ENCODE peak calls at places on chromosome 19, in four cellular contexts. Q is suprapubic skin, B is heart left ventricle, E is mucosa of descending colon. S is an unnamed sample. For H3K4me1, the result is how much of the 10 kb centered on the place peaks cover.

GRCh38 chr19:29623726-29624488 is 17.8 kb downstream of the POP4 start:
- DNase-seq in Q (no peak), E (peak), B (no peak), S (no peak)

GRCh38 chr19:5451494-5451893 is 3.7 kb upstream of the ZNRF4 start:
- DNase-seq in Q (no peak), E (no peak), B (no peak), S (no peak)

GRCh38 chr19:16001481-16002312 is 52.9 kb downstream of the OR10H4 start:
- DNase-seq in E (no peak), Q (no peak), B (no peak), S (no peak)

GRCh38 chr19:45074744-45075143 is 1.5 kb downstream of the ZNF296 start:
- DNase-seq in Q (no peak), E (no peak), B (no peak), S (no peak)

GRCh38 chr19:48541813-48542212 is 10.2 kb upstream of the SULT2B1 start:
- DNase-seq in Q (no peak), B (no peak), E (no peak), S (no peak)

GRCh38 chr19:10639836-10640235 is 14.3 kb upstream of the ILF3 start:
- DNase-seq in E (no peak), B (no peak), Q (no peak), S (no peak)

GRCh38 chr19:46371371-46371901 is 24.5 kb downstream of the PPP5C start:
- DNase-seq in Q (peak), B (no peak), E (no peak), S (no peak)

GRCh38 chr19:4633140-4633967 is 6.0 kb upstream of the TNFAIP8L1 start:
- DNase-seq in Q (no peak), B (peak), E (peak), S (no peak)

GRCh38 chr19:49217382-49217781 is 59.8 kb downstream of the TRPM4 start:
- DNase-seq in Q (no peak), B (peak), E (no peak), S (no peak)

GRCh38 chr19:34317311-34317927 is 47.6 kb upstream of the GPI start:
- DNase-seq in B (peak), E (no peak), Q (no peak), S (no peak)

GRCh38 chr19:6062961-6063575 is 47.2 kb downstream of the RFX2 start:
- DNase-seq in Q (peak), B (no peak), E (no peak), S (no peak)

GRCh38 chr19:55690109-55690768 is 15.2 kb downstream of the EPN1 start:
- DNase-seq in B (no peak), E (peak), Q (no peak), S (no peak)

GRCh38 chr19:18219911-18220631 is 6.2 kb downstream of the PDE4C start:
- DNase-seq in B (no peak), E (no peak), Q (no peak), S (no peak)
- H3K4me3 ChIP-seq in B (no peak), E (no peak), Q (no peak), S (no peak)

GRCh38 chr19:35718345-35719041 is 690 bp downstream of the KMT2B start:
- DNase-seq in B (no peak), Q (peak), E (peak), S (no peak)
- H3K4me1 ChIP-seq in B (under half), Q (under half), E (under half), S (under half)

GRCh38 chr19:54316746-54317107 is 3.8 kb upstream of the LILRA5 start:
- DNase-seq in E (no peak), Q (peak), B (no peak), S (no peak)
- H3K4me3 ChIP-seq in E (no peak), Q (no peak), B (no peak), S (no peak)

GRCh38 chr19:1340681-1341469 is 42.8 kb upstream of the NDUFS7 start:
- DNase-seq in E (no peak), Q (no peak), B (no peak), S (no peak)

DNA sequence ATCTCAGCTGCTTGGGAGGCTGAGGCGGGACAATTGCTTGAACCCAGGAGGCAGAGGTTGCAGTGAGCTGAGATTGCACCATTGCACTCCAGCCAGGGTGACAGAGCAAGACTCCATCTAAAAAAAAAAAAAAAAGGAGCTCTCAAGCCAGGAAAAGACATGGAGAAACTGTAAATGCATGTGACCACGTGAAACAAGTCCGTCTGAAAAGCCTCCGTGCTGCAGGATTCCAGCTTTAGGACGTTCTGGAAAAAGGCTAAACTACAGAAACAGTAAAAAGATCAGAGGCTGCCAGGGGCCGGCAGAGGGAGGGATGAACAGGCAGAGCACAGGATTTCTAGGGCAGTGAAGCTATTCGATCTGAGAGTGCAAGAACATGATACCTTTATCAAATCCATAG is 40.7 kb upstream of the NDUFS7 start:
- DNase-seq in B (no peak), E (no peak), Q (no peak), S (no peak)
- H3K4me1 ChIP-seq in B (under half), E (under half), Q (under half), S (under half)

DNA sequence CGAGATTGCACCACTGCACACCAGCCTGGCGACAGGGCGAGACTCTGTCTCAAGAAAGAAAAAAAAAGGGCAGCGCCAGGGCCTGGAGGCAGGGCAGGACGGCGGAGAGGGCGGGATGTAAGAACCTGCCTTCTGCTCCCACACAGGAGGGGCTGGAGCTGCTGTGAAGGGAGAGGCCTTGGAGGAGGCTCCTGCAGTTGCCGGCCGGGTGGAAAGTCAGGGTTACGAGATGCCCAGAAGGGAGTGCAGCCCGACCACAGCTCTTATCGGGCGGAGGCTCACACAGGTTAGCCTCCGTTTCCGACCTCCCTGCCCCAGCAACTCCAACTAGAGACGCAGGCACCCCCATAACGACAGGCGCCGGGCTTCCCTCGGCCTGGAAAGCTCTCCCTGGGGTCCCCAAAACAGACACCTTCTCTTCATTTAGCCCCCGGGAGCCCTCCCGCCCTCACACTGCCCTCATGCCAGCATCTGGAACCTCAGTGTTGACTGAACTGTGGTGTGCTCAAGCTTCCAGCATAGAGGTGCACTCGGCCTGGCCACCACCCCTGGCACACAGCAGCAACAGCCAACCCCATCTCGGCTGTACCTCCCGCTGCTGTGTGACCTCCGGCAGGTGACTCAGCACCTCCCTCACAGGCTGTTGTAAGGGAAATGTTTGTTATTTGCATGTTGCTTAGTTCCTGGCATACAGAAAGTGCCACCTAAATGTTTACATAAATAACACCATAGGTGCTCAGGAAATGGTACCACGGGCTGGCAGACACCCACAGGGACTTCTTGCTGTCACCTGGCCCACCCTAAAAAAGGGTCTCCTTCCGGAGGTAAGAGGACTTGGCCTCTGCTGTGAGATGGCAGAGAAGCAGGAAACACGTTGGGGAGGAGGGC is 1.3 kb downstream of the PLPP2 start:
- DNase-seq in B (no peak), Q (no peak), E (peak), S (no peak)
- H3K4me3 ChIP-seq in B (no peak), Q (peak), E (peak), S (no peak)

DNA sequence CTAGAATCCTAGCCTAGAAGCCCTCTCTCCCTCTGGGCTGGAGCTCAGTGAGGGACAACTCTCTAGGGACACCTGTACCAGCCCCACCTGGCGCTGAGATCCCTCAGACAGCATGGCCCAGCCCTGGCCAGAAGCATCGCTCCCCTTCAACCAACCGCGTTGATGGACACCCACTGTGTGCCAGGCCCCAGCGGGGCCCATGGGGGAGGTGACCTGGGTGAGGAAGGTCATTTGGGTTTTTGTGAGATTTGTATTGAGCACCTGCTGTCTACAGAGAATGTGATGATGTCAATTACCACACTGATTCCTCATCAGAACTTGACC is 9.2 kb upstream of the ARRDC2 start:
- DNase-seq in E (no peak), B (no peak), Q (no peak), S (no peak)
- H3K4me1 ChIP-seq in E (under half), B (under half), Q (under half), S (under half)

GRCh38 chr19:8528500-8528899 is 14.5 kb upstream of the ZNF414 start:
- DNase-seq in E (no peak), B (no peak), Q (no peak), S (no peak)

GRCh38 chr19:8530061-8530679 is 16.2 kb upstream of the ZNF414 start:
- DNase-seq in Q (no peak), E (no peak), B (no peak), S (no peak)

GRCh38 chr19:8529369-8530006 is 15.5 kb upstream of the ZNF414 start:
- DNase-seq in E (no peak), Q (no peak), B (no peak), S (no peak)

GRCh38 chr19:8525401-8525684 is 11.4 kb upstream of the ZNF414 start:
- DNase-seq in B (no peak), E (no peak), Q (no peak), S (no peak)

DNA sequence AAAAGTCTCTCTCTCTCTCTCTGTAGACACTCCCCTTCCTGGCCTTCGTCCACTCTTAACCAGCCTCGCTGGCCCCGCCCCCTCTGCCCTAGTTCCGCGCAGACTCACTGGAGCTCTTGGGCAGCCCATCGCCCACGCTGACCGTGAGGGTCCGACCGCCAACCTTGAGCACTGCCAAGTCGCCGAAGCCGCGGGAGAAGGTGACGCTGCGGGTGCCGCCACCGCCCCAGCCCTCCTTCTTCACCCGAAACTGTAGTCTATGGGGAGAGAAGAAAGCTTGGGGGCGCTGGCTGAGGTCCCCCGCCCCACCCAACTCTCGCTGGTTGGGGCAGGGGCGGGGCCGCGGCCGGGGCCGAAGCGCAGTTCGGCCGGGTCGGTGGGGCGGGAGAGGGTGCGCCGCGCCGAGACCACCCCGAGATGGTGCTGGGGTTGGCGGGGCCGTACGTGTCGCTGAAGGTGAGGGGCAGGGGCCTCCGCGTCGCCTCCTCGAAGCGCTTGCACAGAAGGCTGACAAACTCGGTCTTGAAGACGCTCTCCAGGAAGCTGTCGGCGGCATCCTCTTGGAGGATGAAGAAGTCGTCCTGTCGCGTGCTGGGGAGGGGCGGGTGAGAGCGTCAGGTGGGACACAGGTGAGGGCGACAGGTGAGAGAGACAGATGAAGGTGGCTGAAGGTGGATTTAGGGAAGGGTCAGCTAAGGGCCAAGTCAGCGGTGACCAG is 12.5 kb upstream of the ZNF414 start:
- DNase-seq in B (peak), E (peak), Q (peak), S (peak)
- H3K4me3 ChIP-seq in B (peak), E (peak), Q (peak), S (peak)